ENCODE peak calls at places on chromosomes 2 and 18, in four cellular contexts. C, Q, G and N are unnamed samples.

GRCh38 chr18:73918816-73919215 is 228.8 kb downstream of the FBXO15 start:
- DNase-seq in C (no peak), Q (no peak), G (no peak), N (no peak)

GRCh38 chr2:36678856-36679255 is 17.7 kb upstream of the VIT start:
- DNase-seq in C (no peak), Q (no peak), G (no peak), N (no peak)

GRCh38 chr2:215435261-215435808 is 533 bp downstream of the FN1 start:
- DNase-seq in C (no peak), Q (no peak), G (no peak), N (no peak)

GRCh38 chr2:122166820-122167219 is 411.4 kb downstream of the TSN start:
- DNase-seq in C (no peak), Q (no peak), G (no peak), N (no peak)

GRCh38 chr18:5747678-5748077 is 147.6 kb downstream of the TMEM200C start:
- DNase-seq in C (no peak), Q (no peak), G (no peak), N (no peak)

GRCh38 chr2:19607931-19608762 is 249.7 kb upstream of the OSR1 start:
- DNase-seq in C (peak; percentile 31), Q (no peak), G (no peak), N (no peak)

GRCh38 chr2:158006961-158007664 is 94.6 kb upstream of the UPP2 start:
- DNase-seq in C (no peak), Q (no peak), G (peak; percentile 58), N (no peak)

GRCh38 chr2:1976112-1976511 is 231.8 kb upstream of the PXDN start:
- DNase-seq in C (no peak), Q (no peak), G (no peak), N (no peak)

GRCh38 chr2:158926478-158926948 is 41.9 kb upstream of the TANC1 start:
- DNase-seq in C (peak; percentile 59), Q (no peak), G (no peak), N (no peak)

GRCh38 chr18:57655740-57656139 is 34.1 kb upstream of the NARS1 start:
- DNase-seq in C (no peak), Q (no peak), G (no peak), N (no peak)

GRCh38 chr2:69018629-69019227 is 5.7 kb downstream of the ANTXR1 start:
- DNase-seq in C (no peak), Q (no peak), G (no peak), N (no peak)

GRCh38 chr2:172704072-172704936 is 31.3 kb upstream of the RAPGEF4 start:
- DNase-seq in C (no peak), Q (peak; percentile 47), G (peak; percentile 19), N (peak; percentile 14)

GRCh38 chr2:100383306-100383705 is 34.2 kb downstream of the CHST10 start:
- DNase-seq in C (no peak), Q (no peak), G (no peak), N (no peak)

GRCh38 chr18:55280515-55280914 is 307.5 kb downstream of the TCF4 start:
- DNase-seq in C (no peak), Q (no peak), G (peak; percentile 22), N (no peak)

GRCh38 chr2:103401621-103402020 is 639.8 kb downstream of the TMEM182 start:
- DNase-seq in C (peak; percentile 34), Q (no peak), G (no peak), N (no peak)

GRCh38 chr18:49878567-49878966 is 65.2 kb upstream of the ACAA2 start:
- DNase-seq in C (peak; percentile 42), Q (no peak), G (no peak), N (no peak)

GRCh38 chr18:11163668-11164067 is 14.3 kb upstream of the PIEZO2 start:
- DNase-seq in C (no peak), Q (no peak), G (no peak), N (no peak)

GRCh38 chr2:241211276-241211675 is 22.8 kb downstream of the ANO7 start:
- DNase-seq in C (no peak), Q (no peak), G (no peak), N (peak; percentile 12)

GRCh38 chr2:54575379-54575888 is 119.3 kb downstream of the SPTBN1 start:
- DNase-seq in C (no peak), Q (no peak), G (no peak), N (no peak)

GRCh38 chr2:130916438-130916705 is 79.7 kb downstream of the ARHGEF4 start:
- DNase-seq in C (no peak), Q (no peak), G (no peak), N (no peak)

GRCh38 chr18:13313006-13313661 is 94.6 kb downstream of the LDLRAD4 start:
- DNase-seq in C (no peak), Q (no peak), G (no peak), N (no peak)

GRCh38 chr18:43596106-43596712 is 318.9 kb upstream of the SYT4 start:
- DNase-seq in C (no peak), Q (peak; percentile 6), G (peak; percentile 3), N (peak; percentile 14)

GRCh38 chr2:71256421-71256820 is 29.5 kb upstream of the PAIP2B start:
- DNase-seq in C (no peak), Q (no peak), G (no peak), N (no peak)

GRCh38 chr2:30262716-30263309 is 31.5 kb downstream of the LBH start:
- DNase-seq in C (no peak), Q (no peak), G (no peak), N (no peak)

GRCh38 chr2:113053666-113054435 is 1.2 kb upstream of the IL36B start:
- DNase-seq in C (no peak), Q (no peak), G (no peak), N (no peak)

GRCh38 chr2:201664334-201664733 is 21.0 kb upstream of the TMEM237 start:
- DNase-seq in C (no peak), Q (no peak), G (no peak), N (no peak)

GRCh38 chr2:236146436-236146835 is 21.8 kb downstream of the GBX2 start:
- DNase-seq in C (no peak), Q (no peak), G (no peak), N (no peak)

GRCh38 chr2:74659462-74659861 is 5.4 kb downstream of the SEMA4F start:
- DNase-seq in C (no peak), Q (no peak), G (no peak), N (no peak)